ENCODE peak calls at places on chromosomes 4 and X, in eight cellular contexts. K is body of pancreas, H is fibroblast of lung, U is left lung, E is AG04450, C is cardiac muscle cell, Q is H1, J is lung. Y is an unnamed sample.

GRCh38 chr4:87908341-87908740 is 67.2 kb upstream of the SPP1 start:
- DNase-seq in K (no peak), H (no peak), U (no peak), E (no peak), C (no peak), Q (no peak), J (no peak), Y (no peak)

GRCh38 chr4:46931981-46932380 is 22.9 kb upstream of the COX7B2 start:
- DNase-seq in K (peak; percentile 16), H (peak; percentile 45), U (no peak), E (no peak), C (peak; percentile 61), Q (no peak), J (no peak), Y (no peak)

GRCh38 chr4:82786794-82787193 is 11.8 kb downstream of the SCD5 start:
- DNase-seq in K (no peak), H (no peak), U (no peak), E (no peak), C (no peak), Q (no peak), J (no peak), Y (no peak)

GRCh38 chr4:67581208-67581857 is 22.8 kb downstream of the STAP1 start:
- DNase-seq in K (no peak), H (no peak), U (no peak), E (no peak), C (no peak), Q (no peak), J (no peak), Y (no peak)

GRCh38 chr4:151659631-151660030 is 101.2 kb downstream of the GATB start:
- DNase-seq in K (no peak), H (peak; percentile 40), U (no peak), E (no peak), C (no peak), Q (no peak), J (no peak), Y (no peak)

GRCh38 chr4:113278324-113278934 is 229.0 kb downstream of the ANK2 start:
- DNase-seq in K (peak; percentile 63), H (peak; percentile 74), U (peak; percentile 50), E (peak; percentile 61), C (peak; percentile 86), Q (peak; percentile 80), J (peak; percentile 68), Y (peak; percentile 34)

GRCh38 chr4:169385356-169385755 is 114.6 kb upstream of the SH3RF1 start:
- DNase-seq in K (no peak), H (peak; percentile 47), U (no peak), E (peak; percentile 39), C (no peak), Q (no peak), J (no peak), Y (no peak)

GRCh38 chr4:154507170-154507569 is 15.6 kb upstream of the DCHS2 start:
- DNase-seq in K (no peak), H (no peak), U (no peak), E (no peak), C (no peak), Q (no peak), J (no peak), Y (no peak)

GRCh38 chrX:123340691-123341090 is 156.6 kb downstream of the GRIA3 start:
- DNase-seq in K (no peak), H (no peak), U (no peak), E (no peak), C (no peak), Q (no peak), J (no peak), Y (no peak)

DNA sequence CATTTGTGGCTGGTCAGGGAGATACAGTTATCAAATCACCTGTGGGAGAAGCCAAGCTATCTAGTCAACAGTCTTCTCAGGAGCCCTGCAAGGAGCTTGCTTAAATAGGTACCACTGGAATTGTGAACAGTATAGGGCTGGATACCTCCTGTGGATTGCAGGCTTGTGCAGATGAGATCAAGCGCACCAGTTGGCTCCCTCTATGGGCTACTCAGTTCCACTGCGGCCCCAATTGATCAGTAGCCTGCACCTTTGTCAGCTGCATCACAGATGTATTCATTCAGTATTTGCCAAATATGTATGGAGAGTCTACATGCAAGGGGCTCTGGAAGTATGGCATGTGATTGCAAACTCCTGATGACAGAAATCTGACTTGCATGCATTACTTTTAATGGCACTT is 28.6 kb downstream of the TEX13A start:
- DNase-seq in K (peak; percentile 39), H (no peak), U (no peak), E (no peak), C (peak; percentile 58), Q (peak; percentile 46), J (no peak), Y (no peak)
- TF ChIP-seq CTCF in K (peak; percentile 11), H (peak; percentile 50), U (peak; percentile 33), E (peak; percentile 47), C (peak; percentile 51), Q (peak; percentile 55), J (no peak), Y (no peak)

DNA sequence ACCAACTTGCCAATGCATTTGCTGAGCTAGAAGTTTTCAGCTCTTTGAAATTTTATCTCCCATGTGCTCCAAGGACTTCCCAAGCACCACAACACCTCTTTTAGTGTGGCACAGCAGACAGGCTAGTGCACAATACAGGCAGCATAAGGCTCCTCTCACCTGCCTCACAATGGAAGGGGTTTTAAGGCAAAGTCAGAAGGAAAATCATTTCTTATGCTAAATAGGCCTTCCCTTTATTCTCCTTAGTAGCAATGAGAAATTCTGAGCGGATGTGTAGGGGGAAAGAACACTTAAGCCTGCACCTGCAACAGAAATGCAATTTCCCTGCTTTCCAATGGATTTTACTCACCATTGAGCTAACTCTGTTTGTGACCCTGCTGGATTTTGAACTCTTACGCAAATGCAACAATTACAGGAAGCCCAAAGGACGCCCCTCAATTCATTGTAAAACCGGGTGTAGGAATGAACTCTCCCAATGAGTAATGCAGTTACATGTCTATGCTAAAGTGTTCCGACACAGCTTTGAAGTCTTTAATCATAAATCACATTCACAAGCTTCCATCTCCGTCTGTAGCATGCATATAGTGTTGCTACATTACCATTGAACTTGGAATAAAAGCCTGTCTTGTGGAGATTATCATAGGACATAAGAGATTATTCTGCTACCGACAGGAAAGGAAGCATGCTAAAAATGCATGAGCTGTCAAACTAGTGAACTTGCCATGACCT is 1084.8 kb downstream of the RPA4 start:
- DNase-seq in K (no peak), H (no peak), U (no peak), E (no peak), C (no peak), Q (no peak), J (no peak), Y (no peak)
- H3K4me3 ChIP-seq in K (no peak overlapping the region), H (no peak overlapping the region), U (no peak overlapping the region), E (no peak overlapping the region), C (no peak overlapping the region), Q (no peak overlapping the region), J (no peak overlapping the region), Y (no peak overlapping the region)

DNA sequence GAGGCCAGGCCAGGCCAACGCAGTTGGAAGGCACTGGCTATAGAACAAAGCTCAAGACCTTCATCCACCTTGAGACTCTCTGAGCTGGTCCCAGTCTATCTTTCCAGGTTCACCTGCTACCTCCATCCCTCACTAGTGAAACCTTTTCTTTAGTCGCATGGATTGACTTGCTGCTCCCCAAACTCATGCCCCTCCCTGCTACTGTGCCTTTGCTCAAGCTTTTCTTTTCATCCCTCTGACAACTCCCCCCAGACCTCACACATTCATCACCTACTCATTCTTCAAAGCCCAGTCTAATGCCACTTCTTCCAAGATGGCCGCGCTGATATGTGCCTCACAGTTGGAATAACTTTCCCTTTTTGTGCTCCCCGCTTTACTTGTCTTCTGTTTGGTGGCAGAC is 58.0 kb downstream of the CNGA2 start:
- DNase-seq in K (no peak), H (no peak), U (no peak), E (no peak), C (no peak), Q (no peak), J (no peak), Y (no peak)
- H3K9me3 ChIP-seq in K (no peaks in the 10 kb centered on the region), H (no peaks in the 10 kb centered on the region), U (no peaks in the 10 kb centered on the region), E (no peaks in the 10 kb centered on the region), C (no peaks in the 10 kb centered on the region), Q (no peaks in the 10 kb centered on the region), J (peaks cover 7% of the 10 kb centered on the region), Y (no peaks in the 10 kb centered on the region)

GRCh38 chrX:133923113-133923512 is 62.3 kb downstream of the GPC3 start:
- DNase-seq in K (no peak), H (no peak), U (no peak), E (no peak), C (no peak), Q (no peak), J (no peak), Y (no peak)

GRCh38 chrX:133921084-133921483 is 64.3 kb downstream of the GPC3 start:
- DNase-seq in K (no peak), H (no peak), U (no peak), E (no peak), C (no peak), Q (no peak), J (no peak), Y (no peak)

GRCh38 chrX:133923548-133923947 is 61.8 kb downstream of the GPC3 start:
- DNase-seq in K (no peak), H (no peak), U (no peak), E (no peak), C (no peak), Q (no peak), J (no peak), Y (no peak)

GRCh38 chrX:133922390-133922772 is 63.0 kb downstream of the GPC3 start:
- DNase-seq in K (no peak), H (no peak), U (no peak), E (no peak), C (no peak), Q (no peak), J (no peak), Y (no peak)

GRCh38 chrX:133921764-133922389 is 63.5 kb downstream of the GPC3 start:
- DNase-seq in K (peak; percentile 79), H (no peak), U (peak; percentile 42), E (no peak), C (peak; percentile 64), Q (peak; percentile 68), J (peak; percentile 33), Y (peak; percentile 25)
- TF ChIP-seq CTCF in K (peak; percentile 40), H (peak; percentile 49), U (peak; percentile 17), E (peak; percentile 34), C (peak; percentile 54), Q (peak; percentile 69), J (peak; percentile 9), Y (peak; percentile 47)

DNA sequence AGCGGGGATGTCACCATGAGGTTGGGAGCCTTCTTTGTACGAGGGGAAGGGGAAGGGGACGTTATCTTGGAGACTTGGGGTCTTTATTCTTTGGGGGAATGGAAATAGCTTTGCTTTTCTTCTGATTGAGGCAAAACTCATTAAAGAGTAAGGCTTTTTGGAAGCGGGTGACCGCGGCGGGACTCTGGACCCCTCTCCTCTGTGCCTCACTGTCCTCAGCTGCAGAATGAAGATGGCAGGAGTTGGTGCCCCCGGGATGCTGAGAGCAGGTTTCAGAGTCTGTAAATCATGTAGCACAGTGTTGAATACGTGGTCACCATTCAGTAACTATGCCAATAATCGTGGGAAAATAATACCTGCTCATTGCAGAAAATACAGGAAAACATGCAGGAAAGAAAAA is 32.1 kb downstream of the HTT-AS start:
- DNase-seq in K (no peak), H (no peak), U (no peak), E (no peak), C (no peak), Q (no peak), J (no peak), Y (no peak)
- H3K4me3 ChIP-seq in K (no peak overlapping the region), H (peak overlapping the region; percentile 51), U (peak overlapping the region; percentile 41), E (no peak overlapping the region), C (no peak overlapping the region), Q (peak overlapping the region; percentile 2), J (peak overlapping the region; percentile 40), Y (no peak overlapping the region)